ENCODE peak calls at places on chromosomes 13 and 19, in nine cellular contexts. D is non-pigmented ciliary epithelial cell; I is NCI-H2029; G is stimulated activated CD8-positive, alpha-beta memory T cell treated with anti-CD3 and anti-CD28 coated beads, Interleukin-15, amount 100 ng/mL, for 4 hours; R is T-helper 9 cell; B is stimulated activated CD4-positive, alpha-beta T cell treated with anti-CD3 and anti-CD28 coated beads, Interleukin-15, amount 100 ng/mL, for 48 hours; A is HFF-Myc; E is fibroblast of mammary gland; U is epithelial cell of esophagus. N is an unnamed sample.

GRCh38 chr13:46179576-46180368 is 2.2 kb downstream of the LCP1 start:
- DNase-seq in D (no peak), I (no peak), G (peak), R (peak), B (peak), A (no peak), E (no peak), U (no peak), N (no peak)

GRCh38 chr13:36430247-36431203 is 1.8 kb upstream of the CCNA1 start:
- DNase-seq in D (no peak), I (no peak), G (no peak), R (no peak), B (no peak), A (no peak), E (no peak), U (peak), N (no peak)

GRCh38 chr19:44258835-44259413 is 762 bp upstream of the ZNF233 start:
- DNase-seq in D (no peak), I (no peak), G (no peak), R (no peak), B (no peak), A (no peak), E (no peak), U (no peak), N (no peak)

GRCh38 chr13:31322025-31322424 is 122.2 kb downstream of the B3GLCT start:
- DNase-seq in D (no peak), I (no peak), G (no peak), R (no peak), B (no peak), A (no peak), E (peak), U (peak), N (no peak)

GRCh38 chr19:35013047-35013819 is 13.1 kb downstream of the GRAMD1A start:
- DNase-seq in D (no peak), I (peak), G (peak), R (peak), B (peak), A (no peak), E (peak), U (peak), N (peak)

GRCh38 chr13:80374453-80374852 is 33.5 kb upstream of the SPRY2 start:
- DNase-seq in D (no peak), I (no peak), G (no peak), R (no peak), B (no peak), A (no peak), E (no peak), U (no peak), N (no peak)

GRCh38 chr13:64305246-64305645 is 2889.6 kb upstream of the PCDH20 start:
- DNase-seq in D (peak), I (no peak), G (no peak), R (no peak), B (no peak), A (no peak), E (peak), U (peak), N (no peak)

GRCh38 chr19:799076-799881 is 2.0 kb downstream of the PTBP1 start:
- DNase-seq in D (no peak), I (no peak), G (no peak), R (no peak), B (no peak), A (no peak), E (peak), U (peak), N (peak)

GRCh38 chr13:94494021-94494420 is 14.5 kb upstream of the DCT start:
- DNase-seq in D (no peak), I (no peak), G (no peak), R (no peak), B (no peak), A (no peak), E (no peak), U (no peak), N (peak)

GRCh38 chr13:44128522-44128921 is 245.1 kb upstream of the SERP2 start:
- DNase-seq in D (no peak), I (no peak), G (no peak), R (no peak), B (no peak), A (no peak), E (peak), U (no peak), N (no peak)

GRCh38 chr13:99135591-99135990 is 65.1 kb upstream of the UBAC2 start:
- DNase-seq in D (no peak), I (no peak), G (no peak), R (no peak), B (no peak), A (no peak), E (no peak), U (no peak), N (no peak)

GRCh38 chr13:113584870-113585671 is 518 bp downstream of the TFDP1 start:
- DNase-seq in D (no peak), I (no peak), G (no peak), R (no peak), B (no peak), A (no peak), E (peak), U (no peak), N (no peak)

GRCh38 chr13:74062933-74063332 is 71.3 kb downstream of the KLF12 start:
- DNase-seq in D (peak), I (no peak), G (no peak), R (no peak), B (peak), A (no peak), E (peak), U (no peak), N (no peak)

GRCh38 chr13:79692846-79693245 is 211.9 kb downstream of the NDFIP2 start:
- DNase-seq in D (no peak), I (no peak), G (no peak), R (no peak), B (no peak), A (peak), E (peak), U (no peak), N (no peak)

GRCh38 chr19:7942981-7943443 is 454 bp downstream of the TIMM44 start:
- DNase-seq in D (no peak), I (no peak), G (no peak), R (no peak), B (no peak), A (no peak), E (no peak), U (no peak), N (no peak)

GRCh38 chr13:97120976-97121375 is 101.2 kb upstream of the MBNL2 start:
- DNase-seq in D (no peak), I (no peak), G (no peak), R (no peak), B (no peak), A (no peak), E (no peak), U (peak), N (no peak)

GRCh38 chr13:27953671-27954405 is 15.3 kb downstream of the CDX2 start:
- DNase-seq in D (no peak), I (peak), G (peak), R (peak), B (peak), A (peak), E (peak), U (peak), N (peak)

GRCh38 chr19:53037101-53038097 is 7.1 kb upstream of the ERVV-2 start:
- DNase-seq in D (no peak), I (no peak), G (no peak), R (no peak), B (no peak), A (no peak), E (peak), U (peak), N (no peak)

GRCh38 chr13:64099994-64100393 is 2684.3 kb upstream of the PCDH20 start:
- DNase-seq in D (no peak), I (no peak), G (no peak), R (no peak), B (no peak), A (no peak), E (no peak), U (no peak), N (no peak)

GRCh38 chr19:8578642-8579265 is 1.5 kb upstream of the MYO1F start:
- DNase-seq in D (no peak), I (peak), G (peak), R (peak), B (peak), A (no peak), E (peak), U (peak), N (no peak)

GRCh38 chr19:47725759-47726401 is 12.7 kb downstream of the EHD2 start:
- DNase-seq in D (no peak), I (no peak), G (no peak), R (no peak), B (no peak), A (no peak), E (no peak), U (peak), N (no peak)

GRCh38 chr13:34155931-34156607 is 338.1 kb downstream of the RFC3 start:
- DNase-seq in D (peak), I (no peak), G (no peak), R (no peak), B (no peak), A (peak), E (peak), U (peak), N (no peak)

GRCh38 chr13:76512676-76513277 is 373.4 kb downstream of the KCTD12 start:
- DNase-seq in D (peak), I (peak), G (no peak), R (no peak), B (no peak), A (peak), E (peak), U (peak), N (peak)

GRCh38 chr19:55056827-55057226 is 6.1 kb downstream of the RDH13 start:
- DNase-seq in D (no peak), I (no peak), G (no peak), R (no peak), B (no peak), A (no peak), E (no peak), U (no peak), N (no peak)

GRCh38 chr13:20102776-20103175 is 58.1 kb downstream of the GJA3 start:
- DNase-seq in D (no peak), I (no peak), G (no peak), R (no peak), B (no peak), A (no peak), E (no peak), U (no peak), N (no peak)

GRCh38 chr13:66888698-66889097 is 341.4 kb downstream of the PCDH9 start:
- DNase-seq in D (no peak), I (no peak), G (no peak), R (no peak), B (no peak), A (no peak), E (peak), U (peak), N (no peak)

GRCh38 chr19:49889038-49889686 is 7.5 kb downstream of the IL4I1 start:
- DNase-seq in D (no peak), I (no peak), G (no peak), R (no peak), B (no peak), A (no peak), E (no peak), U (no peak), N (no peak)

GRCh38 chr13:98686281-98686680 is 66.2 kb downstream of the SLC15A1 start:
- DNase-seq in D (no peak), I (no peak), G (no peak), R (no peak), B (no peak), A (no peak), E (no peak), U (no peak), N (no peak)

GRCh38 chr13:19305434-19305833 is 123.8 kb upstream of the TUBA3C start:
- DNase-seq in D (no peak), I (no peak), G (no peak), R (no peak), B (no peak), A (no peak), E (no peak), U (no peak), N (no peak)

N was measured in NCI-H345.